ENCODE peak calls at places on chromosomes 3 and 15, in four cellular contexts. H is HepG2, P is K562, K is H1. R is an unnamed sample.
A peak's percentile ranks its signal among the peaks of the same experiment; 100 is the strongest.

GRCh38 chr3:42425736-42426407 is 15.5 kb upstream of the LYZL4 start:
- DNase-seq in H (no peak), P (no peak), K (no peak), R (no peak)

GRCh38 chr3:163056874-163057497 is 1560.4 kb downstream of the OTOL1 start:
- DNase-seq in H (peak; percentile 41), P (peak; percentile 58), K (peak; percentile 80), R (peak; percentile 56)

GRCh38 chr15:49046113-49046883 is at the start of gene SECISBP2L:
- DNase-seq in H (peak; percentile 93), P (peak; percentile 96), K (peak; percentile 94), R (peak; percentile 93)

GRCh38 chr3:149448331-149448831 is 26.1 kb upstream of the TM4SF4 start:
- DNase-seq in H (no peak), P (no peak), K (no peak), R (no peak)

GRCh38 chr3:111932962-111933361 is 45.9 kb upstream of the ABHD10 start:
- DNase-seq in H (no peak), P (no peak), K (no peak), R (no peak)

GRCh38 chr15:93862791-93863190 is 368.6 kb upstream of the MCTP2 start:
- DNase-seq in H (no peak), P (no peak), K (no peak), R (no peak)

GRCh38 chr15:71251548-71252035 is 136.3 kb downstream of the THSD4 start:
- DNase-seq in H (no peak), P (no peak), K (no peak), R (peak; percentile 52)

GRCh38 chr3:133880287-133880686 is 15.4 kb downstream of the RAB6B start:
- DNase-seq in H (no peak), P (no peak), K (no peak), R (no peak)

GRCh38 chr3:81684739-81685395 is 76.6 kb downstream of the GBE1 start:
- DNase-seq in H (peak; percentile 20), P (peak; percentile 58), K (no peak), R (peak; percentile 38)

GRCh38 chr15:25670025-25670554 is 193.0 kb downstream of the ATP10A start:
- DNase-seq in H (no peak), P (no peak), K (peak; percentile 67), R (no peak)

GRCh38 chr15:59232476-59232875 is 25.8 kb downstream of the LDHAL6B start:
- DNase-seq in H (no peak), P (no peak), K (no peak), R (no peak)

GRCh38 chr3:147735662-147736061 is 326.5 kb downstream of the ZIC1 start:
- DNase-seq in H (no peak), P (no peak), K (no peak), R (no peak)

GRCh38 chr3:94226058-94226457 is 163.2 kb downstream of the NSUN3 start:
- DNase-seq in H (no peak), P (no peak), K (no peak), R (no peak)

GRCh38 chr3:50885491-50885890 is 210.8 kb downstream of the DOCK3 start:
- DNase-seq in H (peak; percentile 6), P (peak; percentile 9), K (peak; percentile 61), R (no peak)

GRCh38 chr3:195446359-195446758 is 3.5 kb upstream of the ACAP2 start:
- DNase-seq in H (no peak), P (no peak), K (no peak), R (no peak)

GRCh38 chr3:11289864-11290263 is 17.7 kb downstream of the ATG7 start:
- DNase-seq in H (no peak), P (no peak), K (no peak), R (no peak)

GRCh38 chr3:110414851-110415250 is 656.8 kb upstream of the NECTIN3 start:
- DNase-seq in H (peak; percentile 31), P (no peak), K (no peak), R (peak; percentile 57)

GRCh38 chr15:79978694-79979519 is 7.9 kb upstream of the BCL2A1 start:
- DNase-seq in H (peak; percentile 87), P (no peak), K (no peak), R (no peak)

GRCh38 chr15:63405159-63405558 is 23.5 kb upstream of the CA12 start:
- DNase-seq in H (no peak), P (no peak), K (no peak), R (no peak)

GRCh38 chr3:3778641-3779270 is 20.5 kb upstream of the LRRN1 start:
- DNase-seq in H (no peak), P (no peak), K (no peak), R (no peak)

GRCh38 chr3:197368821-197369220 is 70.4 kb upstream of the DLG1 start:
- DNase-seq in H (no peak), P (no peak), K (no peak), R (no peak)

GRCh38 chr15:35047996-35048395 is 37.1 kb downstream of the NANOGP8 start:
- DNase-seq in H (no peak), P (no peak), K (no peak), R (no peak)

GRCh38 chr15:73941044-73941443 is 14.8 kb downstream of the LOXL1 start:
- DNase-seq in H (no peak), P (no peak), K (no peak), R (peak; percentile 14)

GRCh38 chr3:52446631-52447511 is 2.0 kb upstream of the SEMA3G start:
- DNase-seq in H (peak; percentile 52), P (peak; percentile 75), K (peak; percentile 95), R (no peak)

GRCh38 chr15:44023176-44023575 is 171.9 kb downstream of the FRMD5 start:
- DNase-seq in H (no peak), P (peak; percentile 2), K (no peak), R (no peak)

GRCh38 chr3:151379083-151379734 is 5.3 kb downstream of the P2RY12 start:
- DNase-seq in H (peak; percentile 6), P (peak; percentile 49), K (peak; percentile 63), R (peak; percentile 15)

GRCh38 chr3:132972333-132972732 is 65.9 kb upstream of the TMEM108 start:
- DNase-seq in H (no peak), P (peak; percentile 1), K (no peak), R (no peak)

GRCh38 chr15:60374628-60375081 is 23.1 kb downstream of the ANXA2 start:
- DNase-seq in H (peak; percentile 98), P (no peak), K (no peak), R (peak; percentile 88)

GRCh38 chr3:46917257-46917656 is 39.7 kb downstream of the PTH1R start:
- DNase-seq in H (no peak), P (no peak), K (no peak), R (no peak)

GRCh38 chr3:125357032-125357658 is 18.0 kb downstream of the ZNF148 start:
- DNase-seq in H (peak; percentile 58), P (no peak), K (peak; percentile 55), R (peak; percentile 53)

GRCh38 chr3:156273068-156273709 is 152.8 kb downstream of the KCNAB1 start:
- DNase-seq in H (no peak), P (no peak), K (no peak), R (no peak)

GRCh38 chr3:50433954-50434353 is 69.5 kb downstream of the CACNA2D2 start:
- DNase-seq in H (no peak), P (no peak), K (no peak), R (no peak)

GRCh38 chr3:197023998-197024651 is 5.5 kb downstream of the MELTF start:
- DNase-seq in H (no peak), P (no peak), K (no peak), R (no peak)

GRCh38 chr3:57890874-57891273 is 117.3 kb upstream of the FLNB start:
- DNase-seq in H (no peak), P (no peak), K (no peak), R (no peak)

GRCh38 chr3:119662604-119663377 is 2.4 kb upstream of the POPDC2 start:
- DNase-seq in H (no peak), P (no peak), K (no peak), R (no peak)
- TF ChIP-seq RNF2 in H (no peak), P (no peak), K (no peak), R (no peak)

GRCh38 chr3:60336061-60336460 is 915.2 kb downstream of the FHIT start:
- DNase-seq in H (no peak), P (no peak), K (no peak), R (no peak)
- TF ChIP-seq RNF2 in H (no peak), P (no peak), K (no peak), R (no peak)

GRCh38 chr3:36248374-36248773 is 131.9 kb upstream of the STAC start:
- DNase-seq in H (no peak), P (no peak), K (no peak), R (no peak)
- TF ChIP-seq RNF2 in H (no peak), P (no peak), K (no peak), R (no peak)

DNA sequence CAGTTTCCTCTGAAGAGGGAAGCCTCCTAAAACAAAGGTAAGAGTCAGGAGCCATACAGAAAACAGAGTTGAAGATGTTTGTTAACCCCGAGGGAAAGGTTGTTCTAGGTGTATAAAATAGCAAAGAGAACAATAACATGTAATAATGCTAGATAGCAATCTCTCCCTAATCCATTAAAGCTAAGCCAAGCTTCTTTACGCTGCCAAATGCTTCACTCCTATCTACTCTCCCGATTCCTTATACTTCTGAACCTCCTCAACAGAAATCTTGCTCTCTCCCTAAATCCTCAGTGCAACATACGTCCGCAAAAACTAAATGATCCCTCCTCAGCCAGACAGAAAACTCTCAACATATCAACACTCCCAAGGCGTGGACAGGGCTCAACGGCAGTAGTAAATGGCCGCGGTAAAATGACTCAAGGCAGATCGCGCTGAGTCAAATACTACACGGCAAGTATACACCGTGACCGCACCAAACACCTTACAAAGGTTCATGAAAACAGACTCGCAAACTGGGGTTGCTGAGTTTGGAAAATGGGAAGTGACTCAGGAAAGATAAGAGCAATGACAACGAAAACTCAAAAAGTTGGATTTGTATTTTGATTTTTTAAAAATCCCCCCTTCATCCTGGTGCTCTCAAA is 685 bp downstream of the CLDND1 start:
- DNase-seq in H (peak; percentile 32), P (peak; percentile 60), K (no peak), R (peak; percentile 59)
- TF ChIP-seq RNF2 in H (no peak), P (no peak), K (no peak), R (no peak)

GRCh38 chr3:172333692-172334457 is 114.4 kb downstream of the GHSR start:
- DNase-seq in H (no peak), P (no peak), K (no peak), R (no peak)
- TF ChIP-seq RNF2 in H (no peak), P (no peak), K (no peak), R (no peak)

GRCh38 chr3:128293930-128294329 is 140.6 kb downstream of the EEFSEC start:
- DNase-seq in H (no peak), P (no peak), K (peak; percentile 38), R (no peak)
- TF ChIP-seq RNF2 in H (no peak), P (no peak), K (no peak), R (no peak)